ENCODE peak calls at places on chromosomes 5 and 9, in seven cellular contexts. T, Y, Z, V, F, E and S are unnamed samples.

GRCh38 chr5:18216729-18217128 is 582.5 kb downstream of the TAF11L14 start:
- DNase-seq in T (no peak), Y (no peak), Z (no peak), V (no peak), F (no peak), E (no peak), S (no peak)

GRCh38 chr5:84287964-84288363 is 96.7 kb downstream of the EDIL3 start:
- DNase-seq in T (no peak), Y (no peak), Z (no peak), V (no peak), F (no peak), E (no peak), S (no peak)

GRCh38 chr5:172370648-172371248 is 83.6 kb downstream of the SH3PXD2B start:
- DNase-seq in T (peak; percentile 68), Y (peak; percentile 80), Z (peak; percentile 52), V (peak; percentile 41), F (no peak), E (no peak), S (peak; percentile 34)

GRCh38 chr5:54701179-54701578 is 183.6 kb downstream of the SNX18 start:
- DNase-seq in T (peak; percentile 15), Y (no peak), Z (peak; percentile 97), V (no peak), F (no peak), E (no peak), S (no peak)

GRCh38 chr9:82604947-82605656 is 457.8 kb downstream of the RASEF start:
- DNase-seq in T (peak; percentile 86), Y (no peak), Z (no peak), V (no peak), F (no peak), E (no peak), S (no peak)

GRCh38 chr5:59040007-59040803 is 457.3 kb downstream of the RAB3C start:
- DNase-seq in T (no peak), Y (no peak), Z (no peak), V (no peak), F (peak; percentile 15), E (no peak), S (no peak)

GRCh38 chr5:54959673-54960418 is 25.5 kb downstream of the ESM1 start:
- DNase-seq in T (no peak), Y (peak; percentile 86), Z (no peak), V (peak; percentile 21), F (no peak), E (no peak), S (peak; percentile 14)

GRCh38 chr9:135126480-135127187 is 39.2 kb downstream of the OLFM1 start:
- DNase-seq in T (no peak), Y (peak; percentile 60), Z (no peak), V (no peak), F (no peak), E (no peak), S (no peak)

GRCh38 chr9:122075135-122076030 is 17.7 kb downstream of the TTLL11 start:
- DNase-seq in T (no peak), Y (no peak), Z (peak; percentile 18), V (no peak), F (no peak), E (no peak), S (no peak)

GRCh38 chr9:130212543-130213297 is 40.5 kb downstream of the NCS1 start:
- DNase-seq in T (no peak), Y (peak; percentile 49), Z (no peak), V (no peak), F (no peak), E (no peak), S (no peak)

GRCh38 chr5:145887976-145888574 is 15.3 kb upstream of the GRXCR2 start:
- DNase-seq in T (peak; percentile 74), Y (peak; percentile 88), Z (peak; percentile 48), V (peak; percentile 35), F (no peak), E (peak; percentile 17), S (no peak)

GRCh38 chr5:16480821-16481538 is 15.4 kb upstream of the ZNF622 start:
- DNase-seq in T (no peak), Y (no peak), Z (no peak), V (no peak), F (no peak), E (no peak), S (no peak)

GRCh38 chr5:179716286-179716685 is 16.3 kb upstream of the MAML1 start:
- DNase-seq in T (no peak), Y (no peak), Z (no peak), V (no peak), F (no peak), E (no peak), S (no peak)

GRCh38 chr5:116454417-116454927 is 120.2 kb downstream of the SEMA6A start:
- DNase-seq in T (no peak), Y (peak; percentile 41), Z (peak; percentile 91), V (no peak), F (peak; percentile 64), E (peak; percentile 54), S (peak; percentile 77)

GRCh38 chr9:120860083-120860482 is 16.9 kb downstream of the PHF19 start:
- DNase-seq in T (no peak), Y (no peak), Z (no peak), V (no peak), F (no peak), E (no peak), S (no peak)

GRCh38 chr5:74433255-74434123 is 207.0 kb downstream of the ENC1 start:
- DNase-seq in T (no peak), Y (peak; percentile 54), Z (no peak), V (no peak), F (no peak), E (peak; percentile 13), S (peak; percentile 7)

GRCh38 chr5:53373420-53374188 is 106.8 kb upstream of the FST start:
- DNase-seq in T (no peak), Y (no peak), Z (peak; percentile 76), V (no peak), F (no peak), E (no peak), S (no peak)

GRCh38 chr5:113186061-113186460 is 209.5 kb downstream of the DCP2 start:
- DNase-seq in T (no peak), Y (no peak), Z (no peak), V (no peak), F (no peak), E (no peak), S (no peak)

GRCh38 chr9:131719262-131719908 is 20.5 kb downstream of the RAPGEF1 start:
- DNase-seq in T (no peak), Y (no peak), Z (no peak), V (no peak), F (no peak), E (no peak), S (no peak)

GRCh38 chr5:54013556-54014157 is 296.7 kb downstream of the ARL15 start:
- DNase-seq in T (peak; percentile 11), Y (no peak), Z (peak; percentile 75), V (no peak), F (no peak), E (no peak), S (no peak)

GRCh38 chr5:164119806-164120440 is 614.5 kb downstream of the MAT2B start:
- DNase-seq in T (no peak), Y (peak; percentile 71), Z (peak; percentile 4), V (peak; percentile 51), F (no peak), E (no peak), S (no peak)

GRCh38 chr9:134545213-134546211 is 96.1 kb upstream of the COL5A1 start:
- DNase-seq in T (no peak), Y (peak; percentile 58), Z (peak; percentile 58), V (no peak), F (no peak), E (no peak), S (no peak)

GRCh38 chr5:128093368-128093767 is 9.8 kb downstream of the SLC12A2 start:
- DNase-seq in T (no peak), Y (no peak), Z (no peak), V (no peak), F (no peak), E (no peak), S (no peak)

GRCh38 chr5:10288600-10289213 is 19.0 kb downstream of the CMBL start:
- DNase-seq in T (peak; percentile 98), Y (no peak), Z (no peak), V (no peak), F (peak; percentile 45), E (peak; percentile 58), S (peak; percentile 32)

GRCh38 chr5:132103380-132103951 is 29.9 kb downstream of the CSF2 start:
- DNase-seq in T (peak; percentile 84), Y (no peak), Z (peak; percentile 91), V (no peak), F (peak; percentile 77), E (peak; percentile 78), S (peak; percentile 80)
- TF ChIP-seq CTCF in T (no peak), Y (no peak), Z (peak; percentile 54), V (no peak), F (peak; percentile 0), E (peak; percentile 5), S (no peak)

GRCh38 chr5:138352722-138353549 is 451 bp downstream of the KDM3B start:
- DNase-seq in T (peak; percentile 71), Y (peak; percentile 85), Z (peak; percentile 36), V (peak; percentile 67), F (peak; percentile 76), E (peak; percentile 82), S (peak; percentile 84)
- TF ChIP-seq CTCF in T (peak; percentile 21), Y (peak; percentile 44), Z (peak; percentile 68), V (no peak), F (peak; percentile 61), E (peak; percentile 71), S (peak; percentile 49)

GRCh38 chr9:33196736-33197135 is 29.6 kb upstream of the B4GALT1 start:
- DNase-seq in T (no peak), Y (no peak), Z (no peak), V (no peak), F (no peak), E (no peak), S (no peak)
- TF ChIP-seq CTCF in T (no peak), Y (no peak), Z (no peak), V (no peak), F (no peak), E (no peak), S (no peak)

GRCh38 chr9:115202960-115203751 is 85.2 kb upstream of the TNC start:
- DNase-seq in T (no peak), Y (no peak), Z (peak; percentile 88), V (no peak), F (no peak), E (no peak), S (no peak)
- TF ChIP-seq CTCF in T (no peak), Y (no peak), Z (peak; percentile 60), V (no peak), F (no peak), E (no peak), S (no peak)